ENCODE peak calls at places on chromosomes 7 and 10, in four cellular contexts. A is AG04450, D is DND-41, T is mucosa of descending colon. P is an unnamed sample.
A peak's percentile ranks its signal among the peaks of the same experiment; 100 is the strongest.

GRCh38 chr7:90610105-90610504 is 14.0 kb downstream of the CDK14 start:
- DNase-seq in T (no peak), A (no peak), D (no peak), P (no peak)

GRCh38 chr7:98329100-98329871 is 47.8 kb downstream of the BRI3 start:
- DNase-seq in A (no peak), T (no peak), D (no peak), P (no peak)

GRCh38 chr7:92569137-92569536 is 21.1 kb downstream of the FAM133B start:
- DNase-seq in T (no peak), D (no peak), A (no peak), P (no peak)

GRCh38 chr10:52652431-52653220 is 120.0 kb downstream of the MBL2 start:
- DNase-seq in D (no peak), T (no peak), A (no peak), P (no peak)

GRCh38 chr10:43930777-43931176 is 282.1 kb upstream of the ZNF32 start:
- DNase-seq in T (no peak), D (no peak), A (no peak), P (no peak)

GRCh38 chr10:99977916-99978315 is 31.8 kb downstream of the DNMBP start:
- DNase-seq in T (no peak), D (no peak), A (no peak), P (no peak)

GRCh38 chr7:151087247-151088018 is 1.2 kb downstream of the AGAP3 start:
- DNase-seq in T (peak; percentile 79), A (no peak), D (no peak), P (peak; percentile 42)

GRCh38 chr10:124624875-124625274 is 119.3 kb downstream of the FAM53B start:
- DNase-seq in D (no peak), T (no peak), A (no peak), P (no peak)

GRCh38 chr7:29237483-29237882 is 42.9 kb downstream of the CHN2 start:
- DNase-seq in A (no peak), D (no peak), T (no peak), P (no peak)

DNA sequence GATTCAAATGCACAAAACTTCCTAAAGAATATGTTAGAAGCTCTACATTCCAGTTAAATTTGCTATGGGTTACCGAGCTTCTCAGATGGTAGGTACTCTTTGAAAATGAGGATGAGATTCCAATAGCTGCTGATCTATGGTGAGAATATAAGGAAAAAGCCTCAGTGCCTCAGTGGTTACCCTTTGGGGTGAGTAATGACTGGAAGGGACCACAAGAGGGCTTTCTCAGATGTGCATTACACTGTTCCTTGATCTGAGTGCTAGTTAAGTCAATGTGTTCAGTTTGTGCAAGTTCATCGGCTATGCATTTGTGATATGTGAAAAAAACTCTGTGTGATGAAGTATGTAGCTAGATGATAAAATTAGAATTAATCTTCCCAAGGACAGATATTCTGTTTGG is 3.5 kb downstream of the NRCAM start:
- DNase-seq in A (no peak), D (no peak), T (no peak), P (peak; percentile 32)
- TF ChIP-seq CTCF in A (peak; percentile 68), D (peak; percentile 59), T (no peak), P (peak; percentile 71)

DNA sequence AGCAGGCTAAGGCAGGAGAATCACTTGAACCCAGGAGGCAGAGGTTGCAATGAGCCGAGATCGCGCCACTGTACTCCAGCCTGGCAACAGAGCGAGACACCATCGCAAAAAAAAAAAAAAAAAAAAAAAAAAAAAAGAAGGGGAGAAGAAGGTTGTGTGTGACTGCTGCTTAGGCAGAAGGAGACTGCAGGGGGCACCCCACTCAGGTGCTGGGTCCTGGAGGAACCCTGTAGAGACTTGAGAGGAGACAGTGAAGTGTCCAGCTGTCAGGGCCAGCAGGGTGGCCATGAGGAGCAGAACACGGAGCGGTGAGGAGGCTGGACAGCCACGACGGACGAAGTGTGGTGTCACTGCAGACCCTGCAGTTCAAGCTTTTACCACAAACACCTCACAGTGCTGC is 99.0 kb upstream of the NMT2 start:
- DNase-seq in T (peak; percentile 47), A (no peak), D (no peak), P (no peak)
- TF ChIP-seq CTCF in T (no peak), A (peak; percentile 3), D (no peak), P (no peak)

DNA sequence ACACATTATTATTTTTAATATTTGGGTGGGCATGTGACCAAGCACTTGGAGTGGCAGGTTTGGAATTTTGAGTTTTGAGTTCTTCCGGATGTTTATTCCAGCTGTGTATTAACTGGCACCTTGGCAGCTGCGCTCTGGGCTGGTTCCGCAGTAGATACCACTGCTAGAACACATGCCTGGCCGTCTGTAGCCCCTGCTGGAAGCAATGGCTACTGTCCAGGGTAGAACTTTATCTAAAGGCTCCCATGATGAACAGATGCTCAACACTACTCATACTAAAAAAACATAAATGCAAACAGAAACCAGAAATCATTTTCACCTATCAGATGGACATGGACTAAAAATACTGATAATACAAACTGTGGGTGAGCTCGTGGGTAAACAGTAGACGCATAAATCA is 19.4 kb upstream of the SH3PXD2A start:
- DNase-seq in A (no peak), T (no peak), D (no peak), P (no peak)
- TF ChIP-seq CTCF in A (peak; percentile 36), T (no peak), D (no peak), P (no peak)

DNA sequence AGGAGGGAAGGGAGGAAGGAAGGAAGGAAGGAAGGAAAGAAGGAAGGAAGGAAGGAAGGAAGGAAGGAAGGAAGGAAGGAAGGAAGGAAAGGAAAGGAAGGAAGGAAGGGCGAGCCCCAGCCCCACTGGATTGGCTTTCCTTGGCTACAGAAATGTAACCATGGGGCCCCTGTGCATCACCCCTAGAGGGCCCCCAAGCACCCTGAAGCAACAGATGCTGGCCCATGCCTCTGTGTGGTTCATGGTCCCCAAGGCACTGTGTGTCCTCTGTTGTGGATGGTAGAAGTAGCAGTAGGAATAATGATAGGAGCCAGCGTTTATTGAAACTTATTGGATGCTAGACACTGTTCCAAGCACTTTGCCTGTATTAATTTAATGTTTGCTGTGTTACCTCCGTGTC is 116.6 kb upstream of the MACROH2A2 start:
- DNase-seq in D (no peak), A (no peak), T (no peak), P (peak; percentile 32)
- TF ChIP-seq CTCF in D (peak; percentile 38), A (peak; percentile 44), T (no peak), P (no peak)

GRCh38 chr10:76902949-76903348 is 734.7 kb downstream of the KCNMA1 start:
- DNase-seq in A (no peak), D (peak; percentile 11), T (peak; percentile 73), P (peak; percentile 30)
- TF ChIP-seq CTCF in A (no peak), D (peak; percentile 35), T (no peak), P (no peak)

GRCh38 chr10:84743483-84743882 is 415.1 kb downstream of the CCSER2 start:
- DNase-seq in A (no peak), T (no peak), D (no peak), P (no peak)

GRCh38 chr10:84739641-84740040 is 411.3 kb downstream of the CCSER2 start:
- DNase-seq in A (no peak), T (no peak), D (no peak), P (no peak)
- TF ChIP-seq CTCF in A (no peak), T (no peak), D (no peak), P (no peak)

GRCh38 chr10:86312701-86313270 is 53.8 kb downstream of the GRID1 start:
- DNase-seq in A (no peak), D (no peak), T (no peak), P (no peak)

GRCh38 chr10:86313621-86314041 is 53.0 kb downstream of the GRID1 start:
- DNase-seq in T (no peak), D (no peak), A (no peak), P (no peak)

GRCh38 chr10:86315543-86315942 is 51.1 kb downstream of the GRID1 start:
- DNase-seq in D (no peak), A (no peak), T (no peak), P (no peak)

GRCh38 chr10:86316274-86316835 is 50.2 kb downstream of the GRID1 start:
- DNase-seq in A (no peak), T (no peak), D (no peak), P (no peak)

GRCh38 chr10:86314616-86315520 is 51.7 kb downstream of the GRID1 start:
- DNase-seq in D (no peak), A (no peak), T (no peak), P (no peak)
- TF ChIP-seq CTCF in D (no peak), A (no peak), T (no peak), P (no peak)

GRCh38 chr7:122316467-122317394 is 12.2 kb upstream of the FEZF1 start:
- DNase-seq in T (peak; percentile 55), A (no peak), D (no peak), P (no peak)
- TF ChIP-seq CTCF in T (no peak), A (no peak), D (no peak), P (no peak)

GRCh38 chr10:34288634-34289033 is 526.5 kb downstream of the PARD3 start:
- DNase-seq in D (no peak), A (no peak), T (no peak), P (no peak)
- TF ChIP-seq CTCF in D (no peak), A (no peak), T (no peak), P (no peak)

P was measured in activated CD8-positive, alpha-beta T cell treated with anti-CD3 and anti-CD28 coated beads for 36 hours.